ENCODE peak calls at places on chromosomes 11 and 22, in ten cellular contexts. M is iPS-NIHi11; K is activated T-helper 9 cell treated with anti-CD3 and anti-CD28 coated beads, Interleukin-2, amount 50 U/mL, for 16 hours; O is endothelial cell; Q is AG20443; C is NCI-H1105; Y is activated T-cell treated with anti-CD3 and anti-CD28 coated beads for 1 hour; D is Calu3; U is foreskin melanocyte; J is kidney glomerular epithelial cell. S is an unnamed sample.

GRCh38 chr22:48663297-48663696 is 1164.4 kb downstream of the BRD1 start:
- DNase-seq in U (no peak), J (no peak), Y (no peak), M (peak; percentile 87), Q (no peak), O (no peak), D (no peak), C (no peak), K (no peak), S (no peak)

GRCh38 chr11:2296913-2297622 is 4.7 kb downstream of the C11orf21 start:
- DNase-seq in K (no peak), Y (no peak), C (no peak), U (no peak), M (no peak), J (no peak), D (no peak), Q (no peak), O (peak; percentile 2), S (no peak)

GRCh38 chr22:22709719-22710445 is 65.5 kb downstream of the GGTLC2 start:
- DNase-seq in J (no peak), U (no peak), M (peak; percentile 73), K (no peak), Y (no peak), C (no peak), D (no peak), O (peak; percentile 53), Q (no peak), S (no peak)

GRCh38 chr11:111549196-111549868 is 8.8 kb downstream of the LAYN start:
- DNase-seq in O (no peak), C (no peak), M (no peak), Y (no peak), K (no peak), U (no peak), J (no peak), Q (no peak), D (no peak), S (no peak)

GRCh38 chr22:35172452-35172851 is 84.8 kb upstream of the HMGXB4 start:
- DNase-seq in J (no peak), D (no peak), Y (no peak), Q (no peak), M (no peak), C (peak; percentile 88), U (no peak), O (no peak), K (no peak), S (no peak)

GRCh38 chr22:44585559-44586121 is 87.6 kb upstream of the RTL6 start:
- DNase-seq in D (no peak), C (no peak), Q (no peak), J (no peak), U (no peak), M (no peak), O (no peak), K (no peak), Y (no peak), S (no peak)

GRCh38 chr11:65653229-65654225 is 9.2 kb downstream of the RELA start:
- DNase-seq in M (no peak), C (no peak), Y (no peak), Q (no peak), D (no peak), U (no peak), K (no peak), O (no peak), J (no peak), S (no peak)

GRCh38 chr11:86954288-86955110 is 696 bp downstream of the FZD4 start:
- DNase-seq in U (no peak), M (peak; percentile 53), Y (no peak), J (no peak), O (peak; percentile 35), C (peak; percentile 2), D (peak; percentile 5), K (no peak), Q (peak; percentile 26), S (no peak)

GRCh38 chr11:15406952-15407351 is 292.2 kb downstream of the INSC start:
- DNase-seq in J (no peak), U (no peak), Q (no peak), D (no peak), K (no peak), M (no peak), Y (no peak), C (no peak), O (no peak), S (no peak)

GRCh38 chr11:103266167-103266831 is 157.1 kb downstream of the DYNC2H1 start:
- DNase-seq in Q (no peak), O (no peak), Y (no peak), C (no peak), M (no peak), D (no peak), K (no peak), J (no peak), U (no peak), S (no peak)

GRCh38 chr11:122114976-122115375 is 1.0 kb downstream of the BLID start:
- DNase-seq in J (no peak), Y (no peak), M (no peak), D (no peak), Q (no peak), O (no peak), U (no peak), K (no peak), C (no peak), S (no peak)

GRCh38 chr22:19522190-19522880 is 1.9 kb downstream of the CLDN5 start:
- DNase-seq in O (no peak), M (peak; percentile 40), U (no peak), K (no peak), Q (peak; percentile 9), D (no peak), J (no peak), Y (no peak), C (peak; percentile 93), S (no peak)

GRCh38 chr11:10272132-10272531 is 21.9 kb downstream of the SBF2 start:
- DNase-seq in J (no peak), M (no peak), U (no peak), Y (no peak), O (no peak), K (no peak), Q (no peak), D (no peak), C (no peak), S (no peak)

GRCh38 chr11:15913261-15913660 is 443.1 kb downstream of the SOX6 start:
- DNase-seq in C (no peak), U (peak; percentile 26), J (no peak), D (no peak), Y (no peak), K (no peak), O (no peak), Q (no peak), M (no peak), S (no peak)

GRCh38 chr22:20118572-20119020 is 1.6 kb upstream of the TRMT2A start:
- DNase-seq in O (no peak), M (no peak), C (no peak), K (no peak), U (peak; percentile 32), D (no peak), J (no peak), Q (no peak), Y (no peak), S (no peak)

S was measured in memory B cell.